ENCODE peak calls at places on chromosomes 4 and X, in seven cellular contexts. B is CD8-positive, alpha-beta T cell; U is left ventricle myocardium inferior; V is pancreas; X is psoas muscle; Z is PC-9; F is lower lobe of right lung. J is an unnamed sample.
A peak's percentile ranks its signal among the peaks of the same experiment; 100 is the strongest.

GRCh38 chrX:133838761-133839676 is 146.4 kb downstream of the GPC3 start:
- DNase-seq in U (no peak), B (no peak), X (no peak), F (no peak), Z (no peak), V (no peak), J (no peak)

GRCh38 chr4:163525982-163526381 is 31.5 kb downstream of the TMA16 start:
- DNase-seq in B (no peak), U (no peak), X (no peak), F (no peak), V (no peak), Z (no peak), J (no peak)

GRCh38 chr4:8665406-8666360 is 73.1 kb downstream of the CPZ start:
- DNase-seq in U (no peak), F (peak; percentile 9), V (no peak), X (no peak), B (no peak), Z (no peak), J (no peak)

GRCh38 chr4:67465032-67465762 is 80.1 kb downstream of the CENPC start:
- DNase-seq in V (peak; percentile 30), U (no peak), Z (no peak), B (no peak), F (no peak), X (no peak), J (no peak)

GRCh38 chrX:69066021-69066757 is 99.1 kb downstream of the PJA1 start:
- DNase-seq in X (peak; percentile 15), V (no peak), B (no peak), F (no peak), Z (no peak), U (no peak), J (no peak)

GRCh38 chr4:95232358-95233156 is 316.2 kb downstream of the UNC5C start:
- DNase-seq in Z (no peak), X (no peak), V (no peak), U (no peak), F (no peak), B (no peak), J (no peak)

GRCh38 chr4:80611366-80611765 is 275.8 kb downstream of the CFAP299 start:
- DNase-seq in X (no peak), B (no peak), V (no peak), Z (no peak), F (no peak), U (no peak), J (no peak)

GRCh38 chrX:106932492-106932923 is 12.3 kb downstream of the CLDN2 start:
- DNase-seq in F (no peak), V (no peak), Z (peak; percentile 61), U (no peak), B (no peak), X (no peak), J (no peak)

GRCh38 chr4:53598483-53598882 is 7.2 kb upstream of the LNX1 start:
- DNase-seq in X (no peak), U (no peak), V (no peak), F (no peak), Z (no peak), B (no peak), J (no peak)

GRCh38 chr4:125780159-125780558 is 465.4 kb downstream of the FAT4 start:
- DNase-seq in U (no peak), F (no peak), B (no peak), V (no peak), X (no peak), Z (no peak), J (no peak)

GRCh38 chr4:70902577-70903281 is 560 bp downstream of the MOB1B start:
- DNase-seq in V (no peak), Z (no peak), U (no peak), F (no peak), B (peak; percentile 22), X (no peak), J (no peak)

GRCh38 chrX:150572206-150572605 is 3.8 kb downstream of the MTM1 start:
- DNase-seq in B (no peak), F (no peak), Z (peak; percentile 69), U (no peak), X (no peak), V (no peak), J (no peak)

GRCh38 chr4:74873545-74874295 is 59.2 kb upstream of the PARM1 start:
- DNase-seq in B (no peak), Z (no peak), V (no peak), U (no peak), F (no peak), X (no peak), J (no peak)

GRCh38 chrX:43224496-43224895 is 431.6 kb upstream of the MAOA start:
- DNase-seq in V (no peak), Z (no peak), B (no peak), F (no peak), U (no peak), X (no peak), J (no peak)

GRCh38 chrX:131366387-131366786 is 77.3 kb upstream of the IGSF1 start:
- DNase-seq in B (no peak), Z (no peak), X (no peak), V (no peak), U (no peak), F (no peak), J (no peak)

GRCh38 chr4:7506119-7506518 is 71.4 kb upstream of the PSAPL1 start:
- DNase-seq in B (no peak), U (no peak), Z (no peak), X (no peak), F (no peak), V (no peak), J (no peak)

GRCh38 chr4:71553605-71554004 is 214.8 kb downstream of the SLC4A4 start:
- DNase-seq in B (no peak), Z (no peak), X (no peak), U (no peak), V (no peak), F (no peak), J (no peak)

GRCh38 chr4:167826281-167826680 is 266.1 kb upstream of the ANXA10 start:
- DNase-seq in V (no peak), F (no peak), B (no peak), U (no peak), Z (no peak), X (no peak), J (no peak)

GRCh38 chr4:41602886-41603503 is 65.0 kb downstream of the LIMCH1 start:
- DNase-seq in X (no peak), U (no peak), V (no peak), B (no peak), Z (no peak), F (no peak), J (no peak)

GRCh38 chrX:16771483-16772398 is 14.5 kb upstream of the TXLNG start:
- DNase-seq in V (no peak), B (no peak), F (no peak), X (no peak), U (no peak), Z (peak; percentile 82), J (no peak)

GRCh38 chr4:8538703-8539567 is 41.3 kb upstream of the GPR78 start:
- DNase-seq in B (no peak), U (no peak), V (peak; percentile 74), Z (peak; percentile 93), X (peak; percentile 18), F (no peak), J (no peak)

GRCh38 chr4:124537971-124538370 is 174.6 kb downstream of the ANKRD50 start:
- DNase-seq in U (no peak), Z (no peak), F (no peak), V (no peak), X (no peak), B (no peak), J (no peak)

GRCh38 chr4:8559011-8559410 is 21.2 kb upstream of the GPR78 start:
- DNase-seq in Z (no peak), U (no peak), F (no peak), V (no peak), B (no peak), X (peak; percentile 15), J (no peak)

DNA sequence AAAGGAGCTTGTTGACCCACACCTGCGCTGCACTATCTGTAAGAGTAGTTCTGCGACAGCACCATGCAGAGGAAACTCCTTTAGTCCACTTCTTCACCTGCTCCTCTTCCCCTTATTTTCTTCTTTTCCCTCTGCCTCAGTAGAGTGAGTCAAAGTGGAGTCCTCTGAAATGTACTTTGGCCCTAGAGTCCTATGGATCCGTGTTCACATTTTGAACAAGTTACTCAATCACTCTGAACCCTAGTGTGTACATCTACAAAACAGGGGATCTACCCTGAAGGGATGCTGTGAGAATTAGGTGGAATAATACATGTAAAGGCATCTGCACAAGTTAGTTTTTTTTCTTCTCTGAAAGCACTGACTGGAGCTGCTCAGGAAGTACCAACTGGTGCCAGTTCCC is 118.4 kb upstream of the FAM9C start:
- DNase-seq in B (no peak), Z (no peak), V (no peak), F (no peak), U (no peak), X (no peak), J (no peak)
- H3K4me1 ChIP-seq in B (peaks cover 7% of the 10 kb centered on the region), Z (no peaks in the 10 kb centered on the region), V (no peaks in the 10 kb centered on the region), F (peaks cover 18% of the 10 kb centered on the region), U (peaks cover 42% of the 10 kb centered on the region), X (no peaks in the 10 kb centered on the region), J (no peaks in the 10 kb centered on the region)

DNA sequence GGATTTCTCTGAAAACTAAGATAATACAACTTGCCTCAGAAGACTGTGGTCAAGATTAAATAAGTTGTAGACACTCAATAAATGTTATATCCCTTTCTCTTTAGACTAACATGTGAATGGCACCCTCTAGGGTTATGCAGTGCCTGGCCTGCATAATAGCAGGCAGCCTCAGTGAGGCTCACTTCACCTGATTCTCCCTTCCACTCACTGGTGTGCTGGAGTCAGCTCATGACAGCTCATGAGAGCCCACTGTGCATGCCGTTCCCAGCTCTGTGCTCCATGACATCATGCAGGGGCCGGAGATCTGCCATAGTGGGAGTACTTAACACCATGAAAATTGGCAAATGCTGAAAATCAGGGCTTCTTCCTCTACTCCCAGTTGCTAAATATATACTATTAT is 64.5 kb downstream of the TEC start:
- DNase-seq in U (no peak), Z (no peak), B (no peak), V (no peak), X (no peak), F (no peak), J (no peak)
- TF ChIP-seq CTCF in U (no peak), Z (no peak), B (no peak), V (no peak), X (no peak), F (no peak), J (no peak)

GRCh38 chrX:24214568-24214967 is 65.0 kb downstream of the ZFX start:
- DNase-seq in U (no peak), X (no peak), F (no peak), V (no peak), Z (no peak), B (no peak), J (no peak)
- H3K36me3 ChIP-seq in U (peaks cover 34% of the 10 kb centered on the region), X (no peaks in the 10 kb centered on the region), F (peaks cover 33% of the 10 kb centered on the region), V (peaks cover 19% of the 10 kb centered on the region), Z (peaks cover 11% of the 10 kb centered on the region), B (no peaks in the 10 kb centered on the region), J (no peaks in the 10 kb centered on the region)

DNA sequence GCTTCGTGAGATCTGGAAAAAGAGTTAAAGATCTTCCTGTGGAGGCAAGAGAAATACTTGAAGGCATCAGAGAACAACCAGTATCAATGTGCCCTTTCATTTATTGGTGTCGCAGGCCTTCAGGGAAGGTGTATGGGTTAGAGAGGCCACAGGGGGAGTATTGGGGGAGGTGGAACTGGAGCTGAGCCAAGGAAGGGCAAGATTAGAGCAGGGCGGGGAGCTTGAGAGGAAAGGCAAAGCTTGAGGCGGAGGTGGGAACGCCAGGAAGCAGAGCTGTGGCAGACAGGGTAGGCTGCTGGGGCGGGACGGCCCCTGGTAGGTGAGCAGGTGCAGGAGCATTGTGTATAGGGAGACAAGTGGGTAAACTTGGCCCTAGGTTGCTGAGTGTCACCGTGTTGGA is 329.9 kb downstream of the ARHGAP10 start:
- DNase-seq in X (no peak), F (no peak), B (no peak), U (no peak), Z (no peak), V (no peak), J (no peak)
- H3K4me1 ChIP-seq in X (peaks cover 65% of the 10 kb centered on the region), F (peaks cover 11% of the 10 kb centered on the region), B (peaks cover 51% of the 10 kb centered on the region), U (peaks cover 75% of the 10 kb centered on the region), Z (no peaks in the 10 kb centered on the region), V (peaks cover 10% of the 10 kb centered on the region), J (no peaks in the 10 kb centered on the region)

J was measured in uterus.